ENCODE peak calls at places on chromosomes 1 and 21, in seven cellular contexts. W is lower lobe of right lung, C is endodermal cell, H is vagina, V is Panc1, T is spleen, F is A549. O is an unnamed sample.

GRCh38 chr1:226034482-226034881 is 28.0 kb upstream of the H3-3A start:
- DNase-seq in V (no peak), C (no peak), T (peak), H (peak), F (no peak), W (peak), O (peak)

GRCh38 chr1:14945132-14946010 is 208.2 kb upstream of the TMEM51 start:
- DNase-seq in W (no peak), C (peak), F (no peak), V (no peak), H (no peak), T (no peak), O (peak)

GRCh38 chr1:2233997-2234761 is 6.1 kb downstream of the SKI start:
- DNase-seq in F (peak), H (peak), C (no peak), V (no peak), W (peak), T (peak), O (peak)

GRCh38 chr1:9086796-9087195 is 17.4 kb upstream of the SLC2A5 start:
- DNase-seq in V (no peak), F (no peak), T (no peak), W (no peak), C (no peak), H (no peak), O (no peak)

GRCh38 chr1:39758556-39759435 is 12.4 kb downstream of the OXCT2 start:
- DNase-seq in V (no peak), T (no peak), H (no peak), W (no peak), C (no peak), F (no peak), O (no peak)

GRCh38 chr21:44962481-44962966 is 22.7 kb downstream of the SLX9 start:
- DNase-seq in V (no peak), C (no peak), F (no peak), H (no peak), T (peak), W (peak), O (peak)

GRCh38 chr21:32096411-32096810 is 182.4 kb downstream of the MIS18A start:
- DNase-seq in T (no peak), W (no peak), C (peak), V (no peak), F (peak), H (no peak), O (no peak)

GRCh38 chr1:9247894-9248293 is 13.3 kb downstream of the H6PD start:
- DNase-seq in H (no peak), C (no peak), T (peak), F (no peak), W (no peak), V (no peak), O (no peak)

GRCh38 chr1:61852693-61853060 is 110.4 kb downstream of the PATJ start:
- DNase-seq in T (no peak), C (no peak), F (no peak), H (no peak), W (no peak), V (no peak), O (no peak)

GRCh38 chr1:61851849-61852692 is 109.8 kb downstream of the PATJ start:
- DNase-seq in V (no peak), F (peak), H (no peak), C (no peak), T (no peak), W (no peak), O (peak)

GRCh38 chr1:61851235-61851634 is 109.0 kb downstream of the PATJ start:
- DNase-seq in C (peak), T (no peak), V (no peak), H (no peak), F (no peak), W (no peak), O (no peak)

GRCh38 chr1:61853545-61853944 is 111.3 kb downstream of the PATJ start:
- DNase-seq in H (no peak), T (no peak), W (no peak), V (no peak), F (no peak), C (no peak), O (peak)
- TF ChIP-seq CTCF in H (no peak), T (no peak), W (no peak), V (no peak), F (peak), C (peak), O (peak)

GRCh38 chr1:27567931-27568246 is 36.1 kb downstream of the AHDC1 start:
- DNase-seq in H (no peak), V (no peak), F (no peak), W (no peak), C (no peak), T (no peak), O (no peak)

GRCh38 chr1:27569506-27570382 is 34.2 kb downstream of the AHDC1 start:
- DNase-seq in C (peak), H (no peak), T (no peak), F (no peak), V (no peak), W (no peak), O (no peak)

GRCh38 chr1:27569088-27569459 is 34.9 kb downstream of the AHDC1 start:
- DNase-seq in H (no peak), C (no peak), F (no peak), V (no peak), W (no peak), T (no peak), O (no peak)

GRCh38 chr1:27567183-27567526 is 36.8 kb downstream of the AHDC1 start:
- DNase-seq in W (no peak), V (no peak), F (no peak), T (no peak), H (no peak), C (no peak), O (no peak)

DNA sequence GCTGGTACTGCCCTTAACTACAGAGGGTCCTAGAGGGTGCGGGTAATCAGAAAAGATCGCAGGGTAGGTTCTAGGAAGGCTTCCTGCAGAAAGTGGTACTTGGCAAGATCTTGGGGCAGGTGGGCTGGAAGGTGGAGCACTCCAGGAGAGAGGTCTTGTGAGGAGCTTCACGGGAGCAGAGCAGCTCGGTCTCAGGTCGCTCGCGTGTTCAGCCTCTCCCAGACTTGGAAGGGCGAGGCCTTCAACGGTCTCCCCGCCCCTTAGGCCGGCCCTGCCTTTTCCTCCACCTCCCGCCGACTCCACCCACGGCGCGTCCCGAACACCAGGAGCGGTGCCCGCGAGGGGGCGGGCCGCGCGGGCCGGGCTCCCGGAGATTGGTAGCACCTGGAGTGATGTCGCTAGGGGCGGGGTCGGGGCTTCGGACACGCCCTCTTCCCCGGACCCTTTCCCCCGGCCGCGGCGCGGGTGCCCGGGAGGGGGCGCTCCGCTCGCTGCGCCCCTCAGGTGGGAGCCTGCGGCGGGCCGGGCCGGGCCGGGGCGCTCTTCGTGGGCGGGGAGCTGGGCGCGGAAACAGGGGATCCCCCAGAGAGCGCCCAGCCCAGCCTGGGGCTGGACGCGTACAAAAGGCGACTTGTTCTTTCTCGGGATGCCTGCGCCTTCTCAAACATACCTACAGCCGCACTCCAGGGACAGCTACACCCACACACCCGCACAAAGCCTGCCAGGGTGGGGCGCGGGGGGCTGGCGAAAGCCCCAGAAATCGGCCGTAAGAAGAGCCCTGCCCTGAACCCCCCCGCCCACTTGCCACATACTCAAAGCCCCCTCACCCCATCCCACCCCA is 35.5 kb downstream of the AHDC1 start:
- DNase-seq in V (peak), T (peak), W (peak), H (peak), C (peak), F (peak), O (peak)
- H3K4me3 ChIP-seq in V (peak), T (peak), W (peak), H (peak), C (peak), F (peak), O (peak)

DNA sequence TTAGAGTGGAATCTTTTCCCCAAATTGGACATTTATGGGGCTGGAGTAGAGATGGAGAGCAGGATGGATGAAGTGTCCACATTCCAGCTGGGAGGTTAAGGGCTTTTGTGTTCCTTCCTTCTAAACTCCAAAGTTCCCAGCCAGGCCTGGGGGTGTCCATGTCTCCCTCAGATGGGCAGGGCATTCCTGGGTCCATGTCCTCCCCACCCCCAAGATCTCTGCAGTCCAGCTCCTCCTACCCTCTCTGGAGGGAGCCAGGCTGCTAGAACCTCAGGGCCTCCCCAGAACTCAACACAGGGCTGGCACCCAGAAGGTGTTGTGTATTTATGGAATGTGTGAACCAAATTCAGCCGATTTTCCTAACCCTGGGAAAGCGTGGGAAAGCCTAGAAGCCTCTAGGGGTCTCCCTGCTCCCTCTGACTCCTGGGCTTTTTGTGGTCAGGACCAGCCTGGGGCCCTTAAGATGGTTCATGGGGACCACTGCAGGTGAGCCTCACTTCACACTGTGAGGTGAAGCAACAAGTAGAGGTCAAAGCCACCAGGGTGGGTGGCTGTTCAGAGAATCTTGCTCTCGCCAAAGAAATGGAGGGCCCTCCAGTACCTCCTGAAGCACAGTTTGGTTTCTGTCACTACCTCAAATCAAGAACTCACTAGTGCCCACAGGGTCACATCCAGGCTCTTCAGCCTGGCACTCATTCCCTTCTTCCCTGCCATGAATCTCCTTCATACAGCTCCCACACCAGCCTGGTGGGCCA is 54.8 kb downstream of the GLIS1 start:
- DNase-seq in W (no peak), V (no peak), T (no peak), C (peak), F (no peak), H (no peak), O (no peak)
- TF ChIP-seq CTCF in W (no peak), V (no peak), T (no peak), C (peak), F (no peak), H (no peak), O (peak)

GRCh38 chr1:67446893-67447292 is 16.7 kb upstream of the SERBP1 start:
- DNase-seq in H (no peak), W (no peak), V (no peak), F (no peak), T (no peak), C (no peak), O (no peak)

GRCh38 chr1:67457247-67457646 is 27.0 kb upstream of the SERBP1 start:
- DNase-seq in C (no peak), F (no peak), V (no peak), T (no peak), W (no peak), H (no peak), O (no peak)

GRCh38 chr1:67451815-67452214 is 21.6 kb upstream of the SERBP1 start:
- DNase-seq in W (no peak), V (no peak), C (no peak), H (no peak), T (no peak), F (no peak), O (no peak)

GRCh38 chr1:67451377-67451776 is 21.2 kb upstream of the SERBP1 start:
- DNase-seq in H (no peak), W (no peak), C (no peak), V (no peak), T (no peak), F (no peak), O (no peak)
- H3K4me3 ChIP-seq in H (no peak), W (no peak), C (peak), V (no peak), T (no peak), F (no peak), O (no peak)

GRCh38 chr1:203037509-203038190 is 11.4 kb downstream of the PPFIA4 start:
- DNase-seq in W (no peak), T (no peak), C (peak), F (no peak), V (no peak), H (no peak), O (no peak)

GRCh38 chr1:203036537-203036936 is 10.2 kb downstream of the PPFIA4 start:
- DNase-seq in H (no peak), V (no peak), C (peak), W (no peak), T (no peak), F (no peak), O (no peak)

GRCh38 chr1:203039609-203040517 is 13.6 kb downstream of the PPFIA4 start:
- DNase-seq in F (peak), V (no peak), H (no peak), T (no peak), W (no peak), C (peak), O (no peak)

GRCh38 chr1:203038891-203039608 is 12.8 kb downstream of the PPFIA4 start:
- DNase-seq in W (peak), T (peak), F (peak), C (peak), H (no peak), V (peak), O (peak)

GRCh38 chr1:203038217-203038741 is 12.0 kb downstream of the PPFIA4 start:
- DNase-seq in T (no peak), V (no peak), W (no peak), H (no peak), F (peak), C (peak), O (peak)
- TF ChIP-seq CTCF in T (no peak), V (no peak), W (no peak), H (no peak), F (no peak), C (no peak), O (peak)

GRCh38 chr1:45789601-45790000 is 13.8 kb upstream of the MAST2 start:
- DNase-seq in V (no peak), H (no peak), W (no peak), F (no peak), T (no peak), C (no peak), O (no peak)

GRCh38 chr1:45796381-45796780 is 7.0 kb upstream of the MAST2 start:
- DNase-seq in T (no peak), W (no peak), V (no peak), F (no peak), C (no peak), H (no peak), O (no peak)

GRCh38 chr1:45796946-45797345 is 6.5 kb upstream of the MAST2 start:
- DNase-seq in V (no peak), W (no peak), C (peak), H (no peak), F (no peak), T (no peak), O (no peak)

GRCh38 chr1:45792744-45793143 is 10.7 kb upstream of the MAST2 start:
- DNase-seq in W (no peak), T (no peak), V (no peak), F (no peak), C (no peak), H (no peak), O (no peak)

GRCh38 chr1:45793942-45794604 is 9.3 kb upstream of the MAST2 start:
- DNase-seq in T (no peak), V (no peak), W (no peak), H (no peak), F (no peak), C (no peak), O (no peak)
- H3K4me3 ChIP-seq in T (no peak), V (peak), W (no peak), H (no peak), F (no peak), C (no peak), O (no peak)